ENCODE peak calls at places on chromosomes 16 and 17, in seven cellular contexts. M is lung microvascular endothelial cell; R is stimulated activated CD4-positive, alpha-beta T cell treated with anti-CD3 and anti-CD28 coated beads, Interleukin-4, amount 100 ng/mL, for 24 hours; H is fibroblast of pulmonary artery; D is effector CD8-positive, alpha-beta T cell; V is iris pigment epithelial cell; Z is C1 segment of cervical spinal cord. J is an unnamed sample.

GRCh38 chr17:40343126-40344119 is 21.1 kb downstream of the GJD3 start:
- DNase-seq in M (peak), R (no peak), H (no peak), D (no peak), V (no peak), Z (no peak), J (no peak)

GRCh38 chr16:12573730-12574383 is 229.8 kb downstream of the CPPED1 start:
- DNase-seq in M (peak), R (peak), H (peak), D (peak), V (peak), Z (no peak), J (peak)

GRCh38 chr17:21287703-21288449 is 3.4 kb downstream of the MAP2K3 start:
- DNase-seq in M (peak), R (peak), H (peak), D (peak), V (peak), Z (no peak), J (peak)

GRCh38 chr17:12250973-12251372 is 230.3 kb downstream of the MAP2K4 start:
- DNase-seq in M (no peak), R (no peak), H (no peak), D (no peak), V (no peak), Z (no peak), J (no peak)

GRCh38 chr16:77585852-77586251 is 136.5 kb upstream of the NUDT7 start:
- DNase-seq in M (peak), R (no peak), H (peak), D (no peak), V (peak), Z (no peak), J (no peak)

GRCh38 chr16:68244903-68245853 is at the start of gene PLA2G15:
- DNase-seq in M (peak), R (peak), H (peak), D (peak), V (peak), Z (peak), J (peak)

GRCh38 chr17:82058855-82059249 is 6.8 kb downstream of the DUS1L start:
- DNase-seq in M (no peak), R (no peak), H (no peak), D (no peak), V (no peak), Z (no peak), J (no peak)

GRCh38 chr17:7374353-7374752 is 6.5 kb upstream of the TNK1 start:
- DNase-seq in M (no peak), R (no peak), H (no peak), D (no peak), V (no peak), Z (no peak), J (no peak)

GRCh38 chr16:89670496-89671431 is 13.1 kb downstream of the SPATA33 start:
- DNase-seq in M (peak), R (no peak), H (peak), D (no peak), V (peak), Z (no peak), J (no peak)

GRCh38 chr16:12868169-12868568 is 33.2 kb upstream of the SHISA9 start:
- DNase-seq in M (no peak), R (no peak), H (no peak), D (no peak), V (no peak), Z (no peak), J (no peak)

GRCh38 chr16:57166951-57167350 is 18.9 kb downstream of the PSME3IP1 start:
- DNase-seq in M (peak), R (no peak), H (peak), D (no peak), V (peak), Z (no peak), J (no peak)

GRCh38 chr16:28140788-28141618 is 70.8 kb downstream of the XPO6 start:
- DNase-seq in M (no peak), R (peak), H (peak), D (peak), V (no peak), Z (no peak), J (peak)

GRCh38 chr17:11852231-11852630 is 145.0 kb downstream of the ZNF18 start:
- DNase-seq in M (no peak), R (no peak), H (no peak), D (no peak), V (no peak), Z (no peak), J (no peak)

GRCh38 chr16:19307587-19308241 is 22.2 kb downstream of the CLEC19A start:
- DNase-seq in M (no peak), R (no peak), H (no peak), D (no peak), V (no peak), Z (no peak), J (no peak)

GRCh38 chr17:39769974-39770587 is 32.3 kb downstream of the GRB7 start:
- DNase-seq in M (no peak), R (peak), H (no peak), D (no peak), V (no peak), Z (no peak), J (no peak)

GRCh38 chr17:39208893-39209292 is 8.8 kb downstream of the RPL19 start:
- DNase-seq in M (no peak), R (no peak), H (no peak), D (no peak), V (no peak), Z (no peak), J (no peak)

GRCh38 chr17:71409712-71410111 is 711.1 kb upstream of the SOX9 start:
- DNase-seq in M (no peak), R (no peak), H (peak), D (no peak), V (peak), Z (no peak), J (no peak)

GRCh38 chr17:70588003-70588402 is 418.7 kb downstream of the KCNJ2 start:
- DNase-seq in M (no peak), R (no peak), H (no peak), D (no peak), V (peak), Z (no peak), J (no peak)

GRCh38 chr17:82754297-82755208 is 2.7 kb downstream of the TBCD start:
- DNase-seq in M (no peak), R (no peak), H (no peak), D (no peak), V (peak), Z (no peak), J (no peak)

GRCh38 chr16:48383877-48384304 is 1.3 kb downstream of the SIAH1 start:
- DNase-seq in M (peak), R (no peak), H (peak), D (no peak), V (no peak), Z (no peak), J (no peak)

GRCh38 chr17:18261146-18261515 is 669 bp downstream of the MIEF2 start:
- DNase-seq in M (peak), R (peak), H (peak), D (no peak), V (peak), Z (no peak), J (no peak)

GRCh38 chr16:10886739-10887269 is 9.8 kb downstream of the CIITA start:
- DNase-seq in M (no peak), R (no peak), H (no peak), D (no peak), V (no peak), Z (no peak), J (peak)

GRCh38 chr17:43720311-43721060 is 38.1 kb downstream of the SOST start:
- DNase-seq in M (peak), R (peak), H (peak), D (peak), V (peak), Z (no peak), J (no peak)

GRCh38 chr16:49464877-49465504 is 91.4 kb downstream of the C16orf78 start:
- DNase-seq in M (no peak), R (no peak), H (no peak), D (no peak), V (no peak), Z (no peak), J (no peak)

GRCh38 chr17:42313773-42314566 is 25.7 kb downstream of the STAT5A start:
- DNase-seq in M (peak), R (peak), H (no peak), D (no peak), V (peak), Z (no peak), J (peak)

GRCh38 chr16:68563631-68564366 is 24.7 kb downstream of the ZFP90 start:
- DNase-seq in M (no peak), R (no peak), H (no peak), D (no peak), V (no peak), Z (no peak), J (no peak)

GRCh38 chr16:13552062-13552959 is 367.6 kb upstream of the ERCC4 start:
- DNase-seq in M (no peak), R (no peak), H (no peak), D (no peak), V (no peak), Z (no peak), J (no peak)

GRCh38 chr16:86029131-86029741 is 130.3 kb downstream of the IRF8 start:
- DNase-seq in M (peak), R (no peak), H (peak), D (no peak), V (peak), Z (no peak), J (no peak)

GRCh38 chr16:85188822-85189672 is 76.8 kb upstream of the CIBAR2 start:
- DNase-seq in M (peak), R (no peak), H (peak), D (no peak), V (no peak), Z (no peak), J (no peak)

GRCh38 chr16:72884573-72884972 is 163.4 kb downstream of the ZFHX3 start:
- DNase-seq in M (no peak), R (no peak), H (no peak), D (no peak), V (no peak), Z (no peak), J (no peak)

GRCh38 chr17:53141280-53141679 is 681.4 kb upstream of the KIF2B start:
- DNase-seq in M (no peak), R (no peak), H (no peak), D (no peak), V (no peak), Z (no peak), J (no peak)

GRCh38 chr17:65085397-65085796 is 28.9 kb upstream of the GNA13 start:
- DNase-seq in M (peak), R (no peak), H (no peak), D (no peak), V (no peak), Z (no peak), J (no peak)

GRCh38 chr16:24999856-25000447 is 15.2 kb downstream of the ARHGAP17 start:
- DNase-seq in M (no peak), R (no peak), H (no peak), D (no peak), V (no peak), Z (no peak), J (no peak)

GRCh38 chr17:59846391-59847165 is 46.2 kb downstream of the TUBD1 start:
- DNase-seq in M (peak), R (peak), H (peak), D (no peak), V (peak), Z (no peak), J (no peak)

GRCh38 chr17:62857526-62857925 is 49.4 kb upstream of the MARCHF10 start:
- DNase-seq in M (no peak), R (no peak), H (no peak), D (no peak), V (no peak), Z (no peak), J (no peak)

GRCh38 chr17:4304417-4305027 is 40.7 kb upstream of the ANKFY1 start:
- DNase-seq in M (peak), R (peak), H (peak), D (peak), V (peak), Z (no peak), J (peak)